ENCODE peak calls at places on chromosome 6, in six cellular contexts. A is Right ventricle myocardium superior; V is NCI-H460; B is CD4-positive, alpha-beta memory T cell; T is stimulated activated CD8-positive, alpha-beta memory T cell treated with anti-CD3 and anti-CD28 coated beads, Interleukin-4, amount 100 ng/mL, for 1 hour; Y is lower leg skin. C is an unnamed sample.

GRCh38 chr6:107458687-107459282 is 579 bp downstream of the PDSS2 start:
- DNase-seq in A (peak; percentile 47), V (peak; percentile 0), B (peak; percentile 55), T (peak; percentile 2), Y (peak; percentile 86), C (peak; percentile 5)

GRCh38 chr6:138517635-138518034 is 18.3 kb upstream of the NHSL1 start:
- DNase-seq in A (no peak), V (no peak), B (peak; percentile 58), T (peak; percentile 33), Y (no peak), C (peak; percentile 28)

GRCh38 chr6:108714012-108714773 is 134.0 kb upstream of the ARMC2 start:
- DNase-seq in A (no peak), V (no peak), B (no peak), T (no peak), Y (no peak), C (no peak)

GRCh38 chr6:73487473-73487872 is 25.9 kb downstream of the MTO1 start:
- DNase-seq in A (no peak), V (no peak), B (no peak), T (no peak), Y (no peak), C (no peak)

GRCh38 chr6:45985026-45985425 is 30.6 kb downstream of the CLIC5 start:
- DNase-seq in A (no peak), V (no peak), B (no peak), T (no peak), Y (no peak), C (no peak)

GRCh38 chr6:43695078-43695966 is 7.7 kb upstream of the MRPS18A start:
- DNase-seq in A (no peak), V (no peak), B (no peak), T (no peak), Y (no peak), C (no peak)

GRCh38 chr6:142361765-142362540 is 60.1 kb downstream of the ADGRG6 start:
- DNase-seq in A (no peak), V (no peak), B (no peak), T (no peak), Y (no peak), C (no peak)

GRCh38 chr6:110944681-110945151 is 13.8 kb upstream of the GTF3C6 start:
- DNase-seq in A (no peak), V (peak; percentile 27), B (no peak), T (no peak), Y (no peak), C (peak; percentile 9)

GRCh38 chr6:143896096-143896880 is 32.0 kb downstream of the ZC2HC1B start:
- DNase-seq in A (no peak), V (no peak), B (no peak), T (no peak), Y (no peak), C (no peak)

GRCh38 chr6:17280552-17281090 is 540 bp upstream of the RBM24 start:
- DNase-seq in A (peak; percentile 81), V (no peak), B (no peak), T (no peak), Y (no peak), C (no peak)

GRCh38 chr6:117149324-117149723 is 116.0 kb upstream of the VGLL2 start:
- DNase-seq in A (no peak), V (no peak), B (no peak), T (no peak), Y (no peak), C (no peak)

GRCh38 chr6:46419576-46420002 is 71.7 kb downstream of the RCAN2 start:
- DNase-seq in A (no peak), V (peak; percentile 58), B (no peak), T (no peak), Y (no peak), C (no peak)

GRCh38 chr6:3427740-3428085 is 29.1 kb downstream of the SLC22A23 start:
- DNase-seq in A (peak; percentile 46), V (no peak), B (no peak), T (no peak), Y (peak; percentile 94), C (no peak)

GRCh38 chr6:142612956-142613355 is 311.1 kb downstream of the ADGRG6 start:
- DNase-seq in A (no peak), V (no peak), B (no peak), T (no peak), Y (no peak), C (no peak)

GRCh38 chr6:161238076-161238869 is 35.6 kb downstream of the AGPAT4 start:
- DNase-seq in A (no peak), V (no peak), B (no peak), T (no peak), Y (no peak), C (no peak)

GRCh38 chr6:154888426-154888825 is 106.7 kb upstream of the TIAM2 start:
- DNase-seq in A (no peak), V (no peak), B (no peak), T (no peak), Y (no peak), C (no peak)

GRCh38 chr6:55388161-55388560 is 60.9 kb downstream of the GFRAL start:
- DNase-seq in A (no peak), V (no peak), B (no peak), T (no peak), Y (no peak), C (no peak)

GRCh38 chr6:142683688-142684087 is 261.3 kb downstream of the HIVEP2 start:
- DNase-seq in A (no peak), V (no peak), B (no peak), T (no peak), Y (no peak), C (no peak)

GRCh38 chr6:16179970-16180431 is 51.1 kb downstream of the MYLIP start:
- DNase-seq in A (no peak), V (no peak), B (peak; percentile 77), T (peak; percentile 14), Y (no peak), C (no peak)

GRCh38 chr6:42083530-42083929 is 33.2 kb downstream of the TAF8 start:
- DNase-seq in A (no peak), V (no peak), B (no peak), T (no peak), Y (no peak), C (no peak)

GRCh38 chr6:40438556-40438955 is 148.6 kb downstream of the LRFN2 start:
- DNase-seq in A (no peak), V (no peak), B (no peak), T (no peak), Y (no peak), C (no peak)

GRCh38 chr6:73308712-73309533 is 45.2 kb downstream of the DPPA5 start:
- DNase-seq in A (no peak), V (peak; percentile 13), B (no peak), T (no peak), Y (no peak), C (no peak)

C was measured in activated T-helper 9 cell treated with anti-CD3 and anti-CD28 coated beads, Interleukin-2, amount 50 U/mL, for 16 hours.